ENCODE peak calls at places on chromosomes 1 and 21, in eight cellular contexts. L is activated CD4-positive, alpha-beta T cell treated with anti-CD3 and anti-CD28 coated beads, Interleukin-2, amount 50 U/mL, for 1 hour; G is NCI-H524; V is GM13976; A is GM20000; W is GM04504; U is pancreas; E is choroid plexus epithelial cell. Y is an unnamed sample.

GRCh38 chr1:95005584-95005983 is 67.2 kb downstream of the ALG14 start:
- DNase-seq in L (no peak), G (no peak), V (no peak), A (no peak), W (no peak), U (no peak), E (no peak), Y (no peak)

GRCh38 chr1:54849219-54850081 is 37.5 kb downstream of the DHCR24 start:
- DNase-seq in L (no peak), G (no peak), V (no peak), A (no peak), W (no peak), U (no peak), E (no peak), Y (no peak)

GRCh38 chr1:236545621-236546169 is 21.9 kb downstream of the LGALS8 start:
- DNase-seq in L (no peak), G (no peak), V (no peak), A (no peak), W (no peak), U (no peak), E (no peak), Y (no peak)

GRCh38 chr21:44874497-44875331 is 1.2 kb upstream of the PTTG1IP start:
- DNase-seq in L (peak; percentile 16), G (peak; percentile 44), V (no peak), A (no peak), W (no peak), U (peak; percentile 92), E (no peak), Y (no peak)

GRCh38 chr1:227429447-227430359 is 111.4 kb upstream of the CDC42BPA start:
- DNase-seq in L (no peak), G (peak; percentile 85), V (no peak), A (no peak), W (peak; percentile 55), U (no peak), E (peak; percentile 56), Y (no peak)

GRCh38 chr1:52070704-52071103 is 14.6 kb downstream of the BTF3L4 start:
- DNase-seq in L (no peak), G (no peak), V (no peak), A (no peak), W (no peak), U (no peak), E (no peak), Y (no peak)

GRCh38 chr1:79811173-79811572 is 804.6 kb upstream of the ADGRL4 start:
- DNase-seq in L (no peak), G (no peak), V (no peak), A (no peak), W (peak; percentile 47), U (no peak), E (peak; percentile 55), Y (no peak)

GRCh38 chr1:239812580-239812979 is 279.1 kb upstream of the FMN2 start:
- DNase-seq in L (no peak), G (no peak), V (no peak), A (no peak), W (no peak), U (no peak), E (no peak), Y (no peak)